ENCODE peak calls at places on chromosome 20, in four cellular contexts. G is K562, Y is GM12878, I is HepG2. X is an unnamed sample.

GRCh38 chr20:22382742-22383141 is 201.6 kb downstream of the FOXA2 start:
- DNase-seq in G (no peak), Y (no peak), I (no peak), X (no peak)

GRCh38 chr20:56698749-56699148 is 69.6 kb downstream of the TFAP2C start:
- DNase-seq in G (no peak), Y (no peak), I (no peak), X (no peak)

GRCh38 chr20:58243653-58244410 is 15.4 kb upstream of the ANKRD60 start:
- DNase-seq in G (no peak), Y (no peak), I (no peak), X (no peak)

GRCh38 chr20:37911838-37912273 is 8.9 kb downstream of the VSTM2L start:
- DNase-seq in G (peak; percentile 55), Y (no peak), I (no peak), X (no peak)

GRCh38 chr20:58048096-58048702 is 180.3 kb downstream of the ANKRD60 start:
- DNase-seq in G (peak; percentile 40), Y (no peak), I (peak; percentile 16), X (peak; percentile 39)

GRCh38 chr20:58893355-58894151 is 41.0 kb downstream of the GNAS start:
- DNase-seq in G (no peak), Y (no peak), I (no peak), X (no peak)

GRCh38 chr20:25195962-25196700 is 619 bp downstream of the ENTPD6 start:
- DNase-seq in G (no peak), Y (no peak), I (peak; percentile 42), X (peak; percentile 34)

GRCh38 chr20:57374343-57374930 is 16.8 kb upstream of the RBM38 start:
- DNase-seq in G (no peak), Y (no peak), I (no peak), X (no peak)

GRCh38 chr20:39117486-39117885 is 155.3 kb downstream of the DHX35 start:
- DNase-seq in G (no peak), Y (no peak), I (peak; percentile 73), X (no peak)

GRCh38 chr20:5933802-5934436 is 16.4 kb downstream of the TRMT6 start:
- DNase-seq in G (no peak), Y (peak; percentile 26), I (peak; percentile 71), X (peak; percentile 19)

GRCh38 chr20:731891-732560 is 36.3 kb downstream of the SLC52A3 start:
- DNase-seq in G (no peak), Y (no peak), I (no peak), X (no peak)

GRCh38 chr20:25248501-25249172 is 752 bp downstream of the PYGB start:
- DNase-seq in G (no peak), Y (no peak), I (no peak), X (peak; percentile 49)

GRCh38 chr20:63290677-63291472 is 2.1 kb upstream of the COL20A1 start:
- DNase-seq in G (peak; percentile 84), Y (no peak), I (peak; percentile 41), X (peak; percentile 85)

GRCh38 chr20:3239026-3239866 is at the start of gene SLC4A11:
- DNase-seq in G (peak; percentile 74), Y (no peak), I (peak; percentile 56), X (peak; percentile 79)

GRCh38 chr20:58645277-58645968 is 5.7 kb upstream of the STX16 start:
- DNase-seq in G (no peak), Y (no peak), I (peak; percentile 59), X (no peak)

GRCh38 chr20:44621939-44622338 is 29.6 kb downstream of the ADA start:
- DNase-seq in G (no peak), Y (no peak), I (no peak), X (no peak)

GRCh38 chr20:58233881-58234528 is 5.6 kb upstream of the ANKRD60 start:
- DNase-seq in G (peak; percentile 82), Y (no peak), I (peak; percentile 34), X (peak; percentile 73)

GRCh38 chr20:57439993-57440392 is 48.8 kb downstream of the RBM38 start:
- DNase-seq in G (no peak), Y (no peak), I (no peak), X (no peak)

GRCh38 chr20:2692036-2692885 is at the start of gene EBF4:
- DNase-seq in G (peak; percentile 90), Y (no peak), I (no peak), X (peak; percentile 81)

GRCh38 chr20:3786126-3786484 is 435 bp downstream of the CENPB start:
- DNase-seq in G (no peak), Y (no peak), I (no peak), X (peak; percentile 35)

DNA sequence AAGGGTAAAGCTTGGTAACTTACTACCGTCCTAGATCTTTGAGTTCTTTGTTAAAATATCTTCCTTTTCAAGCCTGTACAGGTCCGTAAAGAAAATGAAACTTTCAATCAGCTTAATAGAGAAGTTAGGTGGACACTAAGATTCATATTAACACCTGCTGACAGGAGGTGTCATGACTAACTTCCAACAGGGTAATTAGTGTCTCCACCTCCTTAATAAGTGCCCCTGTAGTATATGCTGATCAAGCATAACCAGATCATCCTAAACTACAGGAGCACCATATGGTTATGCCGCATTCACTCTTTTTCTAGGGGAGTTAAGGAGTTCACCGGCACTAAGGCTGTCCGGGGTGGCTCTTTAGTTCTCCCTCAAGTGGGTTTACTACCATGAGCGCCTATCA is 23.9 kb upstream of the RALGAPA2 start:
- DNase-seq in G (no peak), Y (no peak), I (no peak), X (no peak)
- TF ChIP-seq SP1 in G (no peak), Y (no peak), I (no peak), X (no peak)

GRCh38 chr20:49482621-49483017 is at the start of gene KCNB1:
- DNase-seq in G (peak; percentile 94), Y (no peak), I (peak; percentile 59), X (peak; percentile 73)
- TF ChIP-seq FOXK2 in G (no peak), Y (no peak), I (no peak), X (no peak)

GRCh38 chr20:36318166-36318565 is 12.0 kb downstream of the DLGAP4 start:
- DNase-seq in G (no peak), Y (no peak), I (no peak), X (no peak)

GRCh38 chr20:36320898-36321695 is 15.0 kb downstream of the DLGAP4 start:
- DNase-seq in G (no peak), Y (no peak), I (no peak), X (no peak)

GRCh38 chr20:36322131-36322530 is 16.0 kb downstream of the DLGAP4 start:
- DNase-seq in G (no peak), Y (no peak), I (no peak), X (no peak)

GRCh38 chr20:36319356-36320260 is 13.5 kb downstream of the DLGAP4 start:
- DNase-seq in G (no peak), Y (no peak), I (no peak), X (no peak)

DNA sequence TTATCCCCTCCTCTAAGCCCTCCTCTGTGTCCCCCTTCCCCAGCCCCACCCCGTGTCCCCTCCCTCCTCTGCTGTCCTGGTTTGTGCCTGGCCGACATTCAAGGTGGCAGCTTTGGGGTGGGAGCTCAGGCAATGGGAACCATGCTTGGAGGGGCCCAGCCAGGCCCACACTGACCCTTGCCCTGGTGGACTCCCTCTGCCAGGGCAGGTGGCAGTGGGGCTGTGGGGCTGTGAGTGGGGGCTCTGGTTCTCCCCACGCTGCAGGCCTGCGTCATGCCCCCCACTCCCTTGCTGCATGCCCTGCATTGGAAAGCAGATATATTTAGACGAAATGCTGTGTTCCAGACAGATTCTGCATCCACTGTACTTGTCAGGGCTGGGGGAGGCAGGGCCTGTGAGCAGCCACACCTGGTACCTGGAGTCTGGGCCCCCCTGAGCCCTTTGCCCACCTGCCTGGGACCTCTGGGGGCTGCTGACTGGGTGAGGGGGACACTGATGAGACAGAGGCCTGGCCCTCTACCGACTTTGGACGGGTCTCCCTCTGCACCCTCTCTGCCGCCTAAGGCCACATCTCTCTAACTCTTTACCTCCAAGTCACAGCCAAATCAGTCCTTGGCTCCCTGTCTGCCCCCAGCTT is 14.2 kb downstream of the DLGAP4 start:
- DNase-seq in G (no peak), Y (no peak), I (no peak), X (no peak)
- TF ChIP-seq SP1 in G (no peak), Y (no peak), I (no peak), X (no peak)

GRCh38 chr20:53069121-53069520 is 97.0 kb downstream of the TSHZ2 start:
- DNase-seq in G (no peak), Y (no peak), I (no peak), X (no peak)
- TF ChIP-seq FOXK2 in G (no peak), Y (no peak), I (no peak), X (no peak)

GRCh38 chr20:19802492-19803158 is 44.6 kb downstream of the RIN2 start:
- DNase-seq in G (no peak), Y (no peak), I (peak; percentile 75), X (no peak)
- TF ChIP-seq SP1 in G (no peak), Y (no peak), I (no peak), X (no peak)

GRCh38 chr20:45779011-45779915 is 12.4 kb downstream of the WFDC3 start:
- DNase-seq in G (no peak), Y (no peak), I (no peak), X (no peak)
- TF ChIP-seq FOXK2 in G (no peak), Y (no peak), I (no peak), X (no peak)

DNA sequence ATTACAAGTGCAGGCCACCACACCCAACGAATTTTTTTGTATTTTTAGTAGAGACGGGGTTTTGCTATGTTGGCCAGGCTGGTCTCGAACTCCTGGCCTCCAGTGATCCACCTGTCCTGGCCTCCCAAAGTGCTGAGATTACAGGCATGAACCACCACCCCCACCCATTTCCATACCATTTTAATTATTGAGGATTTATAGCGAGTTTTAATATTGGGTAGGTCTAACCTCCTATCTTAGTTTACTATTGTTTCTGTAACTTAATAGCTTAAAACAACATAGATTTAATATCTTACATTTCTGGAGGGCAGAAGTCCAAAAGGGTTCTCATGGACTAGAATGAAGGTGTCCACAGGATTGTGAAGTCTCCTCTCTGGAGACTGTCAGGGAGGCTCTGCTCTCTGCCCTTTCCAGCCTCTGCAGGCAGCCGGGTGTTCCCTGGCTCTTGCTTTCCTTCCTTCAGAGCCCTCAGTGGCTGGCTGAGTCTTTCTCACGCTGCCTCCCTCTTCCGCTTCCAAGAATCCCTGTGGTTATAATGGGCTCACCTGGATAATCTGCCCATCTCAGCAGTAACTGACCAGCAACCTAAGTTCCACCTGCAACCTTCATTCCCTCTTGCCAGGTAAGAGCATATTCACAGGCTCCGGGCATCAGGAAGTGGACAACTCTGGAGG is 18.6 kb upstream of the BCAS4 start:
- DNase-seq in G (no peak), Y (no peak), I (no peak), X (no peak)
- TF ChIP-seq SP1 in G (no peak), Y (no peak), I (no peak), X (no peak)

GRCh38 chr20:11852189-11852588 is 65.5 kb upstream of the BTBD3 start:
- DNase-seq in G (no peak), Y (no peak), I (no peak), X (no peak)

GRCh38 chr20:11850901-11851300 is 66.8 kb upstream of the BTBD3 start:
- DNase-seq in G (no peak), Y (no peak), I (no peak), X (no peak)

GRCh38 chr20:11851646-11852045 is 66.0 kb upstream of the BTBD3 start:
- DNase-seq in G (no peak), Y (no peak), I (no peak), X (no peak)

GRCh38 chr20:11852801-11853200 is 64.9 kb upstream of the BTBD3 start:
- DNase-seq in G (no peak), Y (no peak), I (no peak), X (no peak)

GRCh38 chr20:11853359-11853758 is 64.3 kb upstream of the BTBD3 start:
- DNase-seq in G (no peak), Y (no peak), I (no peak), X (no peak)
- TF ChIP-seq FOXK2 in G (no peak), Y (no peak), I (no peak), X (no peak)